ENCODE peak calls at places on chromosomes 7 and 10, in four cellular contexts. One of them, this sample, is unnamed.

GRCh38 chr10:8460626-8461025 is 406.1 kb downstream of the GATA3 start:
- DNase-seq in HL-60: no peak
- DNase-seq in HCT116: no peak
- DNase-seq in prostate gland: no peak
- DNase-seq in this sample: no peak

GRCh38 chr7:130134106-130134636 is 63.8 kb downstream of the KLHDC10 start:
- DNase-seq in HCT116: no peak
- DNase-seq in HL-60: no peak
- DNase-seq in prostate gland: no peak
- DNase-seq in this sample: no peak

GRCh38 chr10:30294506-30295280 is 54.4 kb downstream of the MTPAP start:
- DNase-seq in HCT116: no peak
- DNase-seq in prostate gland: no peak
- DNase-seq in HL-60: no peak
- DNase-seq in this sample: no peak

GRCh38 chr10:16646474-16647059 is 124.9 kb upstream of the C1QL3 start:
- DNase-seq in HL-60: no peak
- DNase-seq in HCT116: no peak
- DNase-seq in prostate gland: no peak
- DNase-seq in this sample: no peak

GRCh38 chr7:106289848-106290247 is 5.1 kb upstream of the NAMPT start:
- DNase-seq in HL-60: no peak
- DNase-seq in prostate gland: no peak
- DNase-seq in HCT116: no peak
- DNase-seq in this sample: no peak

GRCh38 chr7:29494350-29494749 is 69.3 kb upstream of the PRR15 start:
- DNase-seq in HL-60: no peak
- DNase-seq in HCT116: no peak
- DNase-seq in prostate gland: no peak
- DNase-seq in this sample: no peak

GRCh38 chr7:118839544-118839943 is 615.0 kb downstream of the ANKRD7 start:
- DNase-seq in HCT116: no peak
- DNase-seq in prostate gland: no peak
- DNase-seq in HL-60: no peak
- DNase-seq in this sample: no peak

GRCh38 chr7:97149843-97150242 is 32.3 kb downstream of the SDHAF3 start:
- DNase-seq in HCT116: no peak
- DNase-seq in prostate gland: no peak
- DNase-seq in HL-60: no peak
- DNase-seq in this sample: no peak

GRCh38 chr10:12566161-12567115 is 217.1 kb downstream of the CAMK1D start:
- DNase-seq in HCT116: no peak
- DNase-seq in HL-60: no peak
- DNase-seq in prostate gland: no peak
- DNase-seq in this sample: peak; percentile 77

GRCh38 chr10:61754553-61755540 is 92.1 kb downstream of the CABCOCO1 start:
- DNase-seq in HCT116: no peak
- DNase-seq in prostate gland: no peak
- DNase-seq in HL-60: no peak
- DNase-seq in this sample: no peak

GRCh38 chr10:120422459-120422858 is 34.6 kb upstream of the PLPP4 start:
- DNase-seq in HL-60: no peak
- DNase-seq in HCT116: no peak
- DNase-seq in prostate gland: no peak
- DNase-seq in this sample: no peak

GRCh38 chr7:3493499-3493898 is 192.4 kb downstream of the SDK1 start:
- DNase-seq in HCT116: no peak
- DNase-seq in HL-60: no peak
- DNase-seq in prostate gland: no peak
- DNase-seq in this sample: no peak

GRCh38 chr7:111953611-111954010 is 252.6 kb downstream of the DOCK4 start:
- DNase-seq in HL-60: no peak
- DNase-seq in prostate gland: peak; percentile 20
- DNase-seq in HCT116: no peak
- DNase-seq in this sample: no peak

GRCh38 chr10:113386005-113386404 is 166.8 kb upstream of the HABP2 start:
- DNase-seq in HL-60: no peak
- DNase-seq in prostate gland: no peak
- DNase-seq in HCT116: peak; percentile 38
- DNase-seq in this sample: no peak

GRCh38 chr7:26081627-26082026 is 70.4 kb upstream of the NFE2L3 start:
- DNase-seq in HCT116: no peak
- DNase-seq in HL-60: no peak
- DNase-seq in prostate gland: no peak
- DNase-seq in this sample: no peak

GRCh38 chr7:131924857-131925256 is 368.4 kb upstream of the PODXL start:
- DNase-seq in prostate gland: no peak
- DNase-seq in HCT116: no peak
- DNase-seq in HL-60: no peak
- DNase-seq in this sample: no peak

GRCh38 chr7:16929146-16929762 is 47.5 kb upstream of the AGR3 start:
- DNase-seq in prostate gland: no peak
- DNase-seq in HL-60: peak; percentile 61
- DNase-seq in HCT116: no peak
- DNase-seq in this sample: no peak

GRCh38 chr7:139431459-139431858 is 52.0 kb downstream of the KLRG2 start:
- DNase-seq in HCT116: no peak
- DNase-seq in HL-60: no peak
- DNase-seq in prostate gland: no peak
- DNase-seq in this sample: no peak

GRCh38 chr10:92627845-92628480 is 35.0 kb downstream of the KIF11 start:
- DNase-seq in HCT116: no peak
- DNase-seq in HL-60: no peak
- DNase-seq in prostate gland: no peak
- DNase-seq in this sample: no peak

GRCh38 chr7:43516581-43517342 is 66.1 kb upstream of the STK17A start:
- DNase-seq in HCT116: no peak
- DNase-seq in prostate gland: no peak
- DNase-seq in HL-60: no peak
- DNase-seq in this sample: no peak

GRCh38 chr7:48526375-48526732 is 355.1 kb downstream of the ABCA13 start:
- DNase-seq in HCT116: no peak
- DNase-seq in HL-60: no peak
- DNase-seq in prostate gland: no peak
- DNase-seq in this sample: no peak

GRCh38 chr10:10138685-10139084 is 879.0 kb upstream of the CELF2 start:
- DNase-seq in prostate gland: no peak
- DNase-seq in HCT116: no peak
- DNase-seq in HL-60: no peak
- DNase-seq in this sample: no peak

GRCh38 chr7:31333301-31333700 is 7.2 kb downstream of the NEUROD6 start:
- DNase-seq in prostate gland: no peak
- DNase-seq in HL-60: no peak
- DNase-seq in HCT116: no peak
- DNase-seq in this sample: no peak

GRCh38 chr7:116802144-116802747 is 60.1 kb upstream of the CAPZA2 start:
- DNase-seq in HCT116: no peak
- DNase-seq in HL-60: no peak
- DNase-seq in prostate gland: peak; percentile 28
- DNase-seq in this sample: no peak

GRCh38 chr7:116800594-116800993 is 61.8 kb upstream of the CAPZA2 start:
- DNase-seq in HL-60: no peak
- DNase-seq in prostate gland: no peak
- DNase-seq in HCT116: no peak
- DNase-seq in this sample: no peak

GRCh38 chr7:116804459-116804858 is 57.9 kb upstream of the CAPZA2 start:
- DNase-seq in HCT116: no peak
- DNase-seq in HL-60: no peak
- DNase-seq in prostate gland: no peak
- DNase-seq in this sample: no peak

GRCh38 chr7:116801092-116801710 is 61.2 kb upstream of the CAPZA2 start:
- DNase-seq in HCT116: peak; percentile 68
- DNase-seq in HL-60: no peak
- DNase-seq in prostate gland: no peak
- DNase-seq in this sample: no peak

DNA sequence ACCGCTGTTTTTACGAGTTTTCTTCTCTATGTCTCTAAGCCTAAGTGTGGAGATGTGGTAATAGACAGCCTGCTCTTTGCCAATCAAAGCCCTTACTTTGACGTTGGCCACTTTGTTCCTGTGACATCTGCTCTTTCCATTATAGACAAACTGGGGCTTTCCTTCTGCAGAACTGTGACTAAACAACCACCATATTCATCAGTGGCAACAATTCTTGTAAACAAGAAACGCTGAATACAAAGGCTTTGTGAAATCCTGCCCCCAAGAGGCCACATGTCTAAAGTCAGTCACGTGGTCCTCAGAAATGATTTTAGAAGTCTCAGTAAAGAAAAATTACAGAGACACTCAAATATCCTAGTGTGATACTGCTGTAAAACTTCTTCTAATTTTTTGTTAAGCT is 59.6 kb upstream of the CAPZA2 start:
- DNase-seq in prostate gland: no peak
- DNase-seq in HL-60: no peak
- DNase-seq in HCT116: peak; percentile 63
- DNase-seq in this sample: no peak
- TF ChIP-seq CTCF in prostate gland: no peak
- TF ChIP-seq CTCF in HL-60: no peak
- TF ChIP-seq CTCF in HCT116: peak; percentile 39
- TF ChIP-seq CTCF in this sample: peak; percentile 33

DNA sequence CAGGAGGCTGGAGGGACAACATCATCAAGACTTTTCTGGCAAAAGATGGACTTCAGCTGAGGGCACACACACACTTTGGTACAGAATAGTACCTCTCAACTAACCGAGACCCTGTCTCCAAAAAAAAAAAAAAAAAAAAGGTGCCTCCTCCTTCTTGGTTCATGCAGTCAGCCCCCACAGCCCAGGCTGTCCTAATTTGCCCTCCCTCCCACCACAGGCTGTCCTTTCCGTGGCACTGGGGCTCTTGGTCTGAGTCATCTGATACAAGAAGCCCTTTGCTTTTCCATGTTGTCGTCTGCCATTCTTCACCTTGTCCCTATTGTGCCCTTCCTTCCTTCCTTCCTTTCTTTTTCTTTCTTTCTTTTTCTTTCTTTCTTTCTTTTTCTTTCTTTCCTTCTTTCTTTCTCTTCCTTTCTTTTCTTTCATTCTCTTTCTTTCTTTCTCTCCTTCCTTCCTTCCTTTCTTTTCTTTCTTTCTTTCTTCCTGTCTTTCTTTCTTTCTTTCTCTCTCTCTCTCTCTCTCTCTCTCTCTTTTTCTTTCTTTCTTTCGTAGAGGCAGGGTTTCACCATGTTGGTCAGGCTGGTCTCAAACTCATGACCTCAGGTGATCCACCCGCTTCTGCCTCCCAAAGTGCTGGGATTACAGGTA is 96.1 kb upstream of the IKZF1 start:
- DNase-seq in HCT116: no peak
- DNase-seq in HL-60: no peak
- DNase-seq in prostate gland: no peak
- DNase-seq in this sample: no peak
- TF ChIP-seq POLR2AphosphoS5 in HCT116: no peak
- TF ChIP-seq POLR2AphosphoS5 in HL-60: no peak
- TF ChIP-seq POLR2AphosphoS5 in prostate gland: no peak
- TF ChIP-seq POLR2AphosphoS5 in this sample: no peak

DNA sequence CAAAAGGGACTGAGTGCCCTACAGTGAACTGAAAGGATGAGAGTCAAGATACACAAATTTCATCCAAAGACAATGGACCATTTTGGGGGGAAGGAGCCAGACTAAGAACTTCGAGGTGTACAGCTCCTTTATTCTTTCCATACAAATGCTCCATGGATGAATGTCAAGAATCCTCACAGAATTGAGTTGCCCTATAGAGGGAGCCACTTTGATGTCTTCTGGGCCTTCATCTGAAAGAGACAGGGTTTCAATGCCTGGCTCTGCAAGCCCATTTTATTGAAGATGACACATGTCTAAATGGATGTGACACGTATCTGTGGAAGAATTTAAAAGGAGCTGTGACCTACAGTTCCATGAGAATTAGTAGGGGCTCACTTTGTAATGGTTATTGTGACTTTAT is 32.0 kb upstream of the NRG3 start:
- DNase-seq in HL-60: no peak
- DNase-seq in prostate gland: no peak
- DNase-seq in HCT116: no peak
- DNase-seq in this sample: no peak
- TF ChIP-seq CTCF in HL-60: no peak
- TF ChIP-seq CTCF in prostate gland: no peak
- TF ChIP-seq CTCF in HCT116: no peak
- TF ChIP-seq CTCF in this sample: no peak

DNA sequence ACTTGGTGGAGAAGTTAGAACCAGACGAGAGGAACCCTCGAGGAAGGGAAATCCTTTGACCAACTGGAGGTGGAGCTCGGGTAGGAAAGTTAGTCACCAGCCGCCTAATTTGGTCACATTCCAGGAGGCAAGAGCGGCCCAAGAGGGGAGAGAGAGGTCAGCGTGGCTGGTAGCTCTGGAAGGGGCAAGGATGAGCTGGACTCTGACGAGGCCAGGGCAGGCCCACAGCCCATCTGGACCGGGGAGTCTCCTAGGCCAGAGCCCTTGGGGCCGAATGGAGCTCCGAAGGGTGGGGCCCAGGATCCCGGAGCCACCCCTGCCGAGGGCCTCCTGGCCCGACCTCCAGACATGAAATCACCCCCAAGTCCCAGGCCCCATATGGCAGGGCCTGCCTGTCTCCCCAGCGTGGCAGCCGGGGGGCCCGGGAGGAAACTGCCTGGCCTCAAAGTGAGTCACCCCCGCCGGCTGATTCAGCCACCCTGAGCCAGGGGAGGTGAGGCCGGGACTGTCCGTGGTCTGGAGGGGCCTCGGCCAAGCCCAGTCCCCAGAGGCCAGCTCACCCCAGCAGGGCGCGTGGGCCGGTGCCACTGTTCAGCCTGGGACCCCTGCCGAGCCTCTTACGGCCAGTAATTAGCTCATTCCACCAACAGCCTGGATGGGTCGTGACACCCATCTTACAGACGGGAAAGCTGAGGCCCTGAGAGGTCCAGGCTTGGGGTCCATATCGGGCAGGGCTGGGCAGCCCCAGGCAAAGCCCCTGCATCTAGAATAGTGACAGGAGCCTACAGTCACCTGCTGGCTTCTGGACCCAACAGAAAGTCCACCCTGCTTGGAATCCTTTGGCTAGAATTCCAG is 23.5 kb upstream of the PDGFA start:
- DNase-seq in HCT116: no peak
- DNase-seq in HL-60: no peak
- DNase-seq in prostate gland: no peak
- DNase-seq in this sample: no peak
- TF ChIP-seq POLR2AphosphoS5 in HCT116: peak; percentile 35
- TF ChIP-seq POLR2AphosphoS5 in HL-60: no peak
- TF ChIP-seq POLR2AphosphoS5 in prostate gland: no peak
- TF ChIP-seq POLR2AphosphoS5 in this sample: no peak

GRCh38 chr10:101287922-101288638 is 58.8 kb upstream of the LBX1 start:
- DNase-seq in prostate gland: no peak
- DNase-seq in HL-60: no peak
- DNase-seq in HCT116: peak; percentile 41
- DNase-seq in this sample: no peak
- TF ChIP-seq CTCF in prostate gland: no peak
- TF ChIP-seq CTCF in HL-60: no peak
- TF ChIP-seq CTCF in HCT116: peak; percentile 57
- TF ChIP-seq CTCF in this sample: peak; percentile 13

GRCh38 chr7:50653997-50654425 is 88.8 kb upstream of the DDC start:
- DNase-seq in HL-60: no peak
- DNase-seq in prostate gland: peak; percentile 70
- DNase-seq in HCT116: no peak
- DNase-seq in this sample: peak; percentile 95
- TF ChIP-seq POLR2AphosphoS5 in HL-60: no peak
- TF ChIP-seq POLR2AphosphoS5 in prostate gland: peak; percentile 93
- TF ChIP-seq POLR2AphosphoS5 in HCT116: no peak
- TF ChIP-seq POLR2AphosphoS5 in this sample: peak; percentile 84

GRCh38 chr10:32582946-32583345 is 137.0 kb downstream of the CCDC7 start:
- DNase-seq in HL-60: no peak
- DNase-seq in HCT116: no peak
- DNase-seq in prostate gland: no peak
- DNase-seq in this sample: no peak

GRCh38 chr10:32577448-32577847 is 131.5 kb downstream of the CCDC7 start:
- DNase-seq in HCT116: no peak
- DNase-seq in HL-60: no peak
- DNase-seq in prostate gland: no peak
- DNase-seq in this sample: no peak
- TF ChIP-seq CTCF in HCT116: no peak
- TF ChIP-seq CTCF in HL-60: no peak
- TF ChIP-seq CTCF in prostate gland: no peak
- TF ChIP-seq CTCF in this sample: no peak

This sample was measured in sigmoid colon.